ENCODE peak calls at places on chromosomes 12 and 14, in nine cellular contexts. M, N, X, T, Y, W, B, O and U are unnamed samples.

GRCh38 chr14:95314609-95315008 is 5.1 kb downstream of the CLMN start:
- DNase-seq in T (no peak), X (no peak), O (no peak), B (no peak), M (no peak), Y (peak; percentile 92), W (peak; percentile 67), N (peak; percentile 61), U (peak; percentile 72)

GRCh38 chr12:80019691-80020090 is 79.6 kb upstream of the OTOGL start:
- DNase-seq in W (no peak), N (no peak), T (no peak), Y (no peak), M (no peak), B (no peak), O (no peak), X (no peak), U (no peak)

GRCh38 chr14:21063479-21063878 is 5.9 kb downstream of the RNASE8 start:
- DNase-seq in X (no peak), T (peak; percentile 93), M (no peak), Y (no peak), N (no peak), W (no peak), O (no peak), B (no peak), U (no peak)

GRCh38 chr14:105844810-105845724 is 318.7 kb downstream of the TMEM121 start:
- DNase-seq in B (no peak), X (no peak), Y (no peak), T (no peak), M (no peak), W (no peak), O (no peak), N (no peak), U (no peak)

GRCh38 chr14:100019156-100019882 is 45.9 kb upstream of the EVL start:
- DNase-seq in M (no peak), Y (no peak), W (no peak), X (no peak), N (peak; percentile 80), B (no peak), O (no peak), T (peak; percentile 72), U (no peak)

GRCh38 chr14:84806627-84807026 is 723.3 kb upstream of the FLRT2 start:
- DNase-seq in T (peak; percentile 71), X (no peak), B (no peak), N (no peak), W (no peak), M (no peak), O (no peak), Y (peak; percentile 51), U (no peak)

GRCh38 chr12:32895688-32896437 is 714 bp downstream of the PKP2 start:
- DNase-seq in X (peak; percentile 23), O (peak; percentile 36), Y (peak; percentile 27), M (peak; percentile 13), T (no peak), B (no peak), N (peak; percentile 69), W (no peak), U (peak; percentile 65)

GRCh38 chr12:60308366-60309000 is 712.7 kb downstream of the SLC16A7 start:
- DNase-seq in B (no peak), T (peak; percentile 36), Y (peak; percentile 90), X (no peak), M (no peak), N (no peak), W (no peak), O (no peak), U (no peak)

GRCh38 chr12:46214668-46215429 is 54.0 kb downstream of the SLC38A1 start:
- DNase-seq in B (no peak), T (no peak), X (no peak), M (no peak), W (no peak), N (no peak), O (no peak), Y (no peak), U (no peak)

GRCh38 chr14:40447032-40447431 is 1014.8 kb upstream of the FBXO33 start:
- DNase-seq in O (no peak), W (no peak), M (no peak), B (no peak), N (no peak), X (no peak), T (no peak), Y (peak; percentile 0), U (no peak)

GRCh38 chr12:42744539-42745156 is 155.1 kb upstream of the PRICKLE1 start:
- DNase-seq in B (no peak), T (peak; percentile 33), O (no peak), M (no peak), X (no peak), N (peak; percentile 71), Y (peak; percentile 88), W (no peak), U (peak; percentile 56)

GRCh38 chr12:52534482-52534881 is 14.3 kb upstream of the KRT5 start:
- DNase-seq in T (no peak), Y (no peak), O (no peak), W (no peak), N (no peak), X (no peak), M (no peak), B (no peak), U (peak; percentile 24)

GRCh38 chr12:49567611-49568441 is at the start of gene MCRS1:
- DNase-seq in O (peak; percentile 81), B (peak; percentile 74), T (peak; percentile 95), Y (peak; percentile 83), W (peak; percentile 96), M (peak; percentile 77), X (peak; percentile 86), N (peak; percentile 96), U (peak; percentile 79)

GRCh38 chr12:129467749-129468148 is 436.1 kb downstream of the TMEM132D start:
- DNase-seq in W (no peak), Y (no peak), X (no peak), O (no peak), N (no peak), B (no peak), M (no peak), T (no peak), U (no peak)

GRCh38 chr14:37668646-37669045 is 73.2 kb downstream of the TTC6 start:
- DNase-seq in Y (peak; percentile 62), O (no peak), B (no peak), X (no peak), W (no peak), N (peak; percentile 6), T (peak; percentile 55), M (no peak), U (no peak)

GRCh38 chr12:291153-291723 is 28.6 kb upstream of the SLC6A13 start:
- DNase-seq in X (no peak), Y (no peak), O (no peak), T (no peak), M (no peak), N (no peak), B (no peak), W (no peak), U (no peak)

GRCh38 chr12:93115198-93115601 is 186.1 kb upstream of the EEA1 start:
- DNase-seq in O (no peak), N (no peak), Y (no peak), X (no peak), M (no peak), T (no peak), B (no peak), W (no peak), U (no peak)

GRCh38 chr12:49705479-49706267 is 1.5 kb downstream of the FMNL3 start:
- DNase-seq in M (peak; percentile 33), Y (peak; percentile 79), W (peak; percentile 58), X (peak; percentile 29), N (no peak), T (peak; percentile 64), O (peak; percentile 28), B (peak; percentile 15), U (no peak)

DNA sequence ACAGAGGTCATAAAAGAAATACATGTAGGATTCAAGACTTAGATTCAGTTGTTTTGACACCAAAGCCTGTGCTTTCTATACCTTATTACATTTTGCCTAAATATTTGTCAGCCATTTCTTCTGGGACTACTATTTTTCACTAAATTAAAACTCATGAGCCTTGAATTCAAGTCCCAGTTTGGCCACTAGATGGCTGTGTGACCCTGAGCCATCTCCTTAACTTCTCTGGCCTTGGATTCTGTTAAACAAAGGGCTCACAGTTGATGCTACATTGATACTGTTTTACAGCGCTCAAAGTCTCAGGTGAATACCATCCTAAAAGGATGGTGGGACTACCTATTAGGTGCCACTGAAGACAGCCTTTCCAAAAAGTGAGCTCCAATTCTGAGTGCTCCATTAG is 39.6 kb upstream of the CCDC198 start:
- DNase-seq in N (peak; percentile 27), B (no peak), T (peak; percentile 28), W (no peak), X (no peak), Y (no peak), O (peak; percentile 30), M (peak; percentile 27), U (peak; percentile 28)
- TF ChIP-seq CTCF in N (peak; percentile 54), B (peak; percentile 19), T (peak; percentile 42), W (no peak), X (peak; percentile 43), Y (peak; percentile 44), O (peak; percentile 42), M (peak; percentile 68), U (peak; percentile 57)

DNA sequence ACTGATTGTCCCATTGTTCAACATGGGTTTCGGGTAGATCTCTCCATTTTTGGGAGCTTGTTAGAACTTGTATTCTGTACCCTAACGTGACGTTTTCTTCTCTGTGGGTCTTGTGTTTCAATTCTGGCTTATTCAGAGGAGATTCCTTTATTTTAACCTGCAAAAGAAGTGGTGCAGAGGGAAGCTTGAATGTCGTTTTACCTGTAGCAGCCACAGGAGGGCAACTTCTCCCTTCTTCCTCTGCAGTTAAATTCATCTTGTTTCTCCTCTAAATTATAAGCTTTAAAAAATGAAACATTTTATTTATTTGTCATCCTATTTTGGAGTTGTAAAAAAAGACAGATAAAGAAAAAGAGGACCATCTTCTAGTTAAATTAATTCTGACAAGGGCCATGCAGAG is 13.7 kb upstream of the CLEC4D start:
- DNase-seq in X (no peak), Y (no peak), N (no peak), T (no peak), W (no peak), M (no peak), B (no peak), O (no peak), U (no peak)
- TF ChIP-seq CTCF in X (no peak), Y (peak; percentile 15), N (peak; percentile 11), T (no peak), W (no peak), M (no peak), B (no peak), O (no peak), U (no peak)

GRCh38 chr12:108063192-108063591 is 65.9 kb upstream of the WSCD2 start:
- DNase-seq in N (no peak), X (no peak), W (peak; percentile 23), M (peak; percentile 52), Y (no peak), O (no peak), B (no peak), T (peak; percentile 46), U (no peak)
- TF ChIP-seq CTCF in N (peak; percentile 35), X (peak; percentile 33), W (peak; percentile 19), M (peak; percentile 85), Y (peak; percentile 40), O (peak; percentile 84), B (no peak), T (peak; percentile 40), U (peak; percentile 14)

DNA sequence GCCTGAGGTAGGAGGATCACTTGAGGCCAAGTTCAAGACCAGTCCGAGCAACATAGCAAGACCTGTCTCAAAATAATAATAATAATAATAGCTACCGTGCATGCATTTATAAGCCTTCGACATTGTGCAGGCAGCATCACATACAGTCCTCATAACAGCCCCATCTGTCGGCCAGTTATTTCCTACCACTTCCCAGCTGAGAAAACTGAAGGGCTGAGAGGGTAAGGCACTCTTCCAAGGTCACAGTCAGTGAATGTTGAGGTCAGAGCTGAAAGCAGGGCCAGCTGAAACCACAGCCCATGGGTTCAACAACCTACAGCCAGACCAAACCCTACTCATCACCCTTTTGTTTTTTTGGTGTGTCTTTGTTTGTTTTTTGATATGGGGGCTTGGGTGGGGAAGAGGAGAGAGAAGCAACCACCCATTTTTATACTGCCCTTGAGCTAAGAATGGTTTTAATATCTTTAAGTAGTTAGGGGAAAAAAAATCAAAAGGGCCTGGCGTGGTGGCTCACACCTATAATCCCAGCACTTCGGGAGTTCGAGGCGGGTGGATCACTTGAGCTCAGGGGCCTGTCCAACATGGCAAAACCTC is 16.8 kb upstream of the ITPK1 start:
- DNase-seq in N (peak; percentile 51), M (peak; percentile 31), X (no peak), W (peak; percentile 57), O (no peak), T (peak; percentile 79), B (no peak), Y (no peak), U (peak; percentile 41)
- TF ChIP-seq CTCF in N (peak; percentile 46), M (no peak), X (peak; percentile 67), W (no peak), O (no peak), T (peak; percentile 83), B (peak; percentile 50), Y (no peak), U (peak; percentile 31)